ENCODE peak calls at places on chromosomes 5 and 9, in ten cellular contexts. One of them, this sample, is unnamed.

GRCh38 chr5:57532513-57533497 is 50.2 kb upstream of the ACTBL2 start:
- DNase-seq in astrocyte: peak; percentile 76
- DNase-seq in neuronal stem cell: no peak
- DNase-seq in H9: no peak
- DNase-seq in SK-N-SH: no peak
- DNase-seq in fibroblast of lung: peak; percentile 82
- DNase-seq in MM.1S: no peak
- DNase-seq in GM23248: peak; percentile 76
- DNase-seq in PC-3: peak; percentile 27
- DNase-seq in HCT116: no peak
- DNase-seq in this sample: no peak

GRCh38 chr5:32779754-32780415 is 68.8 kb downstream of the NPR3 start:
- DNase-seq in fibroblast of lung: peak; percentile 63
- DNase-seq in PC-3: no peak
- DNase-seq in MM.1S: no peak
- DNase-seq in SK-N-SH: no peak
- DNase-seq in H9: no peak
- DNase-seq in neuronal stem cell: no peak
- DNase-seq in astrocyte: peak; percentile 55
- DNase-seq in HCT116: no peak
- DNase-seq in GM23248: no peak
- DNase-seq in this sample: no peak

GRCh38 chr5:64654184-64654938 is 35.9 kb upstream of the SHISAL2B start:
- DNase-seq in neuronal stem cell: no peak
- DNase-seq in MM.1S: no peak
- DNase-seq in PC-3: no peak
- DNase-seq in HCT116: no peak
- DNase-seq in SK-N-SH: no peak
- DNase-seq in GM23248: no peak
- DNase-seq in fibroblast of lung: no peak
- DNase-seq in astrocyte: no peak
- DNase-seq in H9: no peak
- DNase-seq in this sample: no peak

GRCh38 chr9:6681147-6681956 is 35.8 kb upstream of the GLDC start:
- DNase-seq in fibroblast of lung: peak; percentile 96
- DNase-seq in SK-N-SH: peak; percentile 96
- DNase-seq in H9: peak; percentile 98
- DNase-seq in astrocyte: peak; percentile 93
- DNase-seq in neuronal stem cell: peak; percentile 95
- DNase-seq in PC-3: peak; percentile 95
- DNase-seq in GM23248: peak; percentile 100
- DNase-seq in HCT116: peak; percentile 95
- DNase-seq in MM.1S: peak; percentile 96
- DNase-seq in this sample: peak; percentile 99

GRCh38 chr5:96431376-96432244 is 1.4 kb downstream of the PCSK1 start:
- DNase-seq in H9: no peak
- DNase-seq in neuronal stem cell: no peak
- DNase-seq in fibroblast of lung: peak; percentile 79
- DNase-seq in GM23248: peak; percentile 97
- DNase-seq in astrocyte: peak; percentile 73
- DNase-seq in PC-3: no peak
- DNase-seq in SK-N-SH: no peak
- DNase-seq in MM.1S: no peak
- DNase-seq in HCT116: no peak
- DNase-seq in this sample: no peak

GRCh38 chr9:114899461-114899860 is 30.9 kb downstream of the TNFSF8 start:
- DNase-seq in GM23248: no peak
- DNase-seq in H9: no peak
- DNase-seq in fibroblast of lung: no peak
- DNase-seq in neuronal stem cell: no peak
- DNase-seq in HCT116: no peak
- DNase-seq in PC-3: no peak
- DNase-seq in astrocyte: no peak
- DNase-seq in SK-N-SH: no peak
- DNase-seq in MM.1S: no peak
- DNase-seq in this sample: peak; percentile 58

GRCh38 chr9:130837002-130837511 is 2.0 kb downstream of the ABL1 start:
- DNase-seq in H9: no peak
- DNase-seq in fibroblast of lung: peak; percentile 62
- DNase-seq in PC-3: no peak
- DNase-seq in SK-N-SH: peak; percentile 38
- DNase-seq in neuronal stem cell: no peak
- DNase-seq in MM.1S: no peak
- DNase-seq in HCT116: no peak
- DNase-seq in GM23248: peak; percentile 86
- DNase-seq in astrocyte: peak; percentile 61
- DNase-seq in this sample: peak; percentile 28

GRCh38 chr9:25678147-25678666 is at the start of gene TUSC1:
- DNase-seq in SK-N-SH: peak; percentile 92
- DNase-seq in HCT116: no peak
- DNase-seq in astrocyte: peak; percentile 54
- DNase-seq in H9: peak; percentile 50
- DNase-seq in MM.1S: peak; percentile 52
- DNase-seq in GM23248: peak; percentile 94
- DNase-seq in PC-3: peak; percentile 72
- DNase-seq in fibroblast of lung: peak; percentile 73
- DNase-seq in neuronal stem cell: peak; percentile 49
- DNase-seq in this sample: peak; percentile 83

GRCh38 chr5:151811593-151812321 is 40.0 kb downstream of the G3BP1 start:
- DNase-seq in H9: no peak
- DNase-seq in fibroblast of lung: peak; percentile 87
- DNase-seq in SK-N-SH: no peak
- DNase-seq in MM.1S: no peak
- DNase-seq in neuronal stem cell: no peak
- DNase-seq in GM23248: peak; percentile 84
- DNase-seq in astrocyte: peak; percentile 84
- DNase-seq in HCT116: no peak
- DNase-seq in PC-3: no peak
- DNase-seq in this sample: no peak

GRCh38 chr5:172910828-172911627 is 48.2 kb upstream of the RPL26L1 start:
- DNase-seq in SK-N-SH: peak; percentile 75
- DNase-seq in H9: peak; percentile 48
- DNase-seq in MM.1S: no peak
- DNase-seq in PC-3: peak; percentile 51
- DNase-seq in HCT116: peak; percentile 21
- DNase-seq in astrocyte: peak; percentile 66
- DNase-seq in fibroblast of lung: peak; percentile 70
- DNase-seq in neuronal stem cell: no peak
- DNase-seq in GM23248: peak; percentile 95
- DNase-seq in this sample: peak; percentile 90

GRCh38 chr9:89742660-89743059 is 137.8 kb downstream of the GADD45G start:
- DNase-seq in fibroblast of lung: no peak
- DNase-seq in H9: no peak
- DNase-seq in MM.1S: no peak
- DNase-seq in PC-3: no peak
- DNase-seq in GM23248: no peak
- DNase-seq in SK-N-SH: no peak
- DNase-seq in neuronal stem cell: no peak
- DNase-seq in astrocyte: no peak
- DNase-seq in HCT116: no peak
- DNase-seq in this sample: no peak

GRCh38 chr9:89744255-89744648 is 139.4 kb downstream of the GADD45G start:
- DNase-seq in H9: no peak
- DNase-seq in neuronal stem cell: no peak
- DNase-seq in astrocyte: no peak
- DNase-seq in PC-3: no peak
- DNase-seq in HCT116: no peak
- DNase-seq in MM.1S: no peak
- DNase-seq in fibroblast of lung: no peak
- DNase-seq in GM23248: no peak
- DNase-seq in SK-N-SH: no peak
- DNase-seq in this sample: no peak

GRCh38 chr9:89743216-89743575 is 138.4 kb downstream of the GADD45G start:
- DNase-seq in PC-3: no peak
- DNase-seq in GM23248: no peak
- DNase-seq in astrocyte: no peak
- DNase-seq in neuronal stem cell: no peak
- DNase-seq in H9: no peak
- DNase-seq in MM.1S: peak; percentile 90
- DNase-seq in SK-N-SH: no peak
- DNase-seq in HCT116: no peak
- DNase-seq in fibroblast of lung: no peak
- DNase-seq in this sample: no peak

GRCh38 chr9:89744730-89745129 is 139.9 kb downstream of the GADD45G start:
- DNase-seq in PC-3: peak; percentile 23
- DNase-seq in GM23248: no peak
- DNase-seq in SK-N-SH: no peak
- DNase-seq in fibroblast of lung: no peak
- DNase-seq in H9: no peak
- DNase-seq in MM.1S: no peak
- DNase-seq in astrocyte: no peak
- DNase-seq in neuronal stem cell: no peak
- DNase-seq in HCT116: no peak
- DNase-seq in this sample: no peak

DNA sequence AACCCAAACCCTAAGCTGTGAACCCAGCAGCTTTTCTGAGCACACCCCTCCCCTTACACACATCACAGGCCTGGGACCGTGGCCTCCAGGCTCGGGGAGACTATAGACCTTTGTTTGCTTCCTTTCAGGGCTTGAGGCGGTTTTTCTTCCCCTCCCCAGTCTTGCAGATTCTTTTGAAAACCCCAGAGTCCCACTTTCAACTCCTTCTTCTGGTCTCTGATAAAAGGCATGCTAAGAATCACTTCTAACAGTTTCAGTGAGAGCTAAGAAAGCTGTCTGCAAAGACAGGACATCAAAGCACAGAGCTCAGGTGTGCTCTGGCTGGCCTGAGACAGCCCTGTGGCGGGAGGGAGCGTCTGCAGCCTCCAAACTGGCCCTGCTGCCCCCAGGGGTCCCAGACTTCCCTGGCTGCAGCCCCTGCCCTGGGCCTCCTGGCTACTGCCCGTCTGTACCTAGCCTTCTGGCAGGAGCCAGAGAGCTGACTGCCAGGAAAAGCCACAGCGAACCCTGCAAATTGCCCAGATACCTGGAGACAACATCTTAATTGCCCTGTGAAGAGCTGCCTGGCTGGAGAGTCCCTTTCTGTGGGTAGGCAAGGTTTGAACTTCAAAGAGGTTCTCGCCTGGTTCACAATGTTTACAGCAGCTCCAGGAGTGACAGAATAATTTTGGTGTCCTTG is 138.9 kb downstream of the GADD45G start:
- DNase-seq in SK-N-SH: peak; percentile 55
- DNase-seq in MM.1S: peak; percentile 91
- DNase-seq in neuronal stem cell: no peak
- DNase-seq in HCT116: no peak
- DNase-seq in astrocyte: no peak
- DNase-seq in fibroblast of lung: no peak
- DNase-seq in PC-3: no peak
- DNase-seq in H9: peak; percentile 76
- DNase-seq in GM23248: no peak
- DNase-seq in this sample: no peak
- H3K9ac ChIP-seq in SK-N-SH: no peak overlapping the region
- H3K9ac ChIP-seq in MM.1S: peak overlapping the region; percentile 28
- H3K9ac ChIP-seq in neuronal stem cell: no peak overlapping the region
- H3K9ac ChIP-seq in HCT116: no peak overlapping the region
- H3K9ac ChIP-seq in astrocyte: no peak overlapping the region
- H3K9ac ChIP-seq in fibroblast of lung: no peak overlapping the region
- H3K9ac ChIP-seq in PC-3: no peak overlapping the region
- H3K9ac ChIP-seq in H9: no peak overlapping the region
- H3K9ac ChIP-seq in GM23248: no peak overlapping the region
- H3K9ac ChIP-seq in this sample: no peak overlapping the region

DNA sequence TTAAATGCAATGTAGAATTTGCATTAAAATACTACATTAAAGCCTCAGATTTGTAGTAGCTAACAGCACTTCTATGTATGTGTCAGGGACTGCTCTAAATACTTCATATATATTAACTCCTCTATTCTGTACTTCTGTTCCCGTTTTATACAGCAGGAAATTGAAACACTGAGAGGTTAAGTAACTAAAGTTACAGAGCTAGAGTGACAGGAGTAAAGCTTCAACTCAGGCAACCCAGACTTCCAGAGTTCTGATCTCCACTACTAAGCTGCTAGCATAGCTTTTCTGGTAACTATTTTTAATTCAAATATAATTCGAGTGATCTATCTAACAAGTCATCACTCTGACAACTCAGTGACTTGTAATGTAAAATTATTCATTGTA is 605 bp upstream of the APC start:
- DNase-seq in HCT116: no peak
- DNase-seq in PC-3: no peak
- DNase-seq in astrocyte: no peak
- DNase-seq in SK-N-SH: no peak
- DNase-seq in MM.1S: no peak
- DNase-seq in neuronal stem cell: no peak
- DNase-seq in fibroblast of lung: no peak
- DNase-seq in GM23248: no peak
- DNase-seq in H9: no peak
- DNase-seq in this sample: no peak
- H2AFZ ChIP-seq in HCT116: no peak overlapping the region
- H2AFZ ChIP-seq in PC-3: no peak overlapping the region
- H2AFZ ChIP-seq in astrocyte: peak overlapping the region; percentile 93
- H2AFZ ChIP-seq in SK-N-SH: peak overlapping the region; percentile 82
- H2AFZ ChIP-seq in MM.1S: peak overlapping the region; percentile 61
- H2AFZ ChIP-seq in neuronal stem cell: peak overlapping the region; percentile 95
- H2AFZ ChIP-seq in fibroblast of lung: peak overlapping the region; percentile 88
- H2AFZ ChIP-seq in GM23248: peak overlapping the region; percentile 90
- H2AFZ ChIP-seq in H9: no peak overlapping the region
- H2AFZ ChIP-seq in this sample: peak overlapping the region; percentile 70

GRCh38 chr9:93952784-93953491 is 2.2 kb downstream of the BARX1 start:
- DNase-seq in SK-N-SH: peak; percentile 60
- DNase-seq in H9: peak; percentile 48
- DNase-seq in HCT116: no peak
- DNase-seq in fibroblast of lung: no peak
- DNase-seq in astrocyte: no peak
- DNase-seq in GM23248: no peak
- DNase-seq in MM.1S: no peak
- DNase-seq in PC-3: no peak
- DNase-seq in neuronal stem cell: no peak
- DNase-seq in this sample: no peak
- H3K4me1 ChIP-seq in SK-N-SH: peaks cover 11% of the 10 kb centered on the region
- H3K4me1 ChIP-seq in H9: peaks cover 1% of the 10 kb centered on the region
- H3K4me1 ChIP-seq in HCT116: no peaks in the 10 kb centered on the region
- H3K4me1 ChIP-seq in fibroblast of lung: no peaks in the 10 kb centered on the region
- H3K4me1 ChIP-seq in astrocyte: peaks cover 3% of the 10 kb centered on the region
- H3K4me1 ChIP-seq in GM23248: no peaks in the 10 kb centered on the region
- H3K4me1 ChIP-seq in MM.1S: peaks cover 5% of the 10 kb centered on the region
- H3K4me1 ChIP-seq in PC-3: peaks cover 3% of the 10 kb centered on the region
- H3K4me1 ChIP-seq in neuronal stem cell: peaks cover 7% of the 10 kb centered on the region
- H3K4me1 ChIP-seq in this sample: peaks cover 3% of the 10 kb centered on the region

DNA sequence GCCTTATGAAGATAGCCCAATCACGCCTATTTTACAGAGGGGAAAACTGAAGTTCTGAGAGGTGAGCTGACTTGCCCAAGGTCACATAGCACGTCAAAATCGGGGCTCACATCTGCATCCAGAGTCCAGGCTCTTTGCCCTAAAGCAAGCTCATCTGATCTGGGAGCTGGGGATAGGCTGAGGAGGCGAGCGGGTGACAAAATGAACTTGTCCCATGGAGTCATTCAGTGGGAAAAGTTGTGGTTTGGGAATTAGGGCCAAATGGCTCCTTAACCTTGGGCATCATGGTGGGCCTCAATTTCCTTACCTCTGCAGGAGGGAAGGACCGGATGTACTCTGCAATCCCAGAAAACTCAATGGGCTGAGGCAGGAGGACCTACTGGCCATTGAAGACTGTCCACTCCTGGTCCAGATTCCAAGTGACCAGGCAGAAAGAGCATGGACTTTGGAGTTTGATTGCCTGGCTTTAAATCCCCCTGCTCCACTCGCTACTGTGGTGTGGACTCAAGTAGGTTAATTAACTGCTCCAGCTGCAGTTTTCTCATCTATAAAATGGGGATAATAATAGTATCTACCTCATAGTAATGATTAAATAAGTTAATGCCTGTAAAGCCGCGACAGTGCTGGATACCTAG is 160.4 kb downstream of the RGS3 start:
- DNase-seq in H9: peak; percentile 23
- DNase-seq in neuronal stem cell: no peak
- DNase-seq in PC-3: no peak
- DNase-seq in HCT116: no peak
- DNase-seq in SK-N-SH: no peak
- DNase-seq in fibroblast of lung: no peak
- DNase-seq in MM.1S: no peak
- DNase-seq in GM23248: no peak
- DNase-seq in astrocyte: no peak
- DNase-seq in this sample: no peak
- H3K9ac ChIP-seq in H9: no peak overlapping the region
- H3K9ac ChIP-seq in neuronal stem cell: no peak overlapping the region
- H3K9ac ChIP-seq in PC-3: no peak overlapping the region
- H3K9ac ChIP-seq in HCT116: no peak overlapping the region
- H3K9ac ChIP-seq in SK-N-SH: no peak overlapping the region
- H3K9ac ChIP-seq in fibroblast of lung: no peak overlapping the region
- H3K9ac ChIP-seq in MM.1S: no peak overlapping the region
- H3K9ac ChIP-seq in GM23248: no peak overlapping the region
- H3K9ac ChIP-seq in astrocyte: peak overlapping the region; percentile 77
- H3K9ac ChIP-seq in this sample: no peak overlapping the region